ENCODE peak calls at places on chromosomes 7 and 10, in four cellular contexts. One of them, this sample, is unnamed.

GRCh38 chr10:52751337-52751736 is 21.2 kb downstream of the MBL2 start:
- DNase-seq in H7: no peak
- DNase-seq in nephron progenitor cell: no peak
- DNase-seq in head of caudate nucleus: no peak
- DNase-seq in this sample: no peak

GRCh38 chr7:108347616-108348015 is 108.6 kb downstream of the NRCAM start:
- DNase-seq in nephron progenitor cell: peak
- DNase-seq in head of caudate nucleus: no peak
- DNase-seq in H7: peak
- DNase-seq in this sample: no peak

GRCh38 chr7:3204526-3204925 is 96.5 kb upstream of the SDK1 start:
- DNase-seq in nephron progenitor cell: no peak
- DNase-seq in head of caudate nucleus: no peak
- DNase-seq in H7: no peak
- DNase-seq in this sample: no peak

GRCh38 chr10:6095810-6096209 is 7.0 kb downstream of the RBM17 start:
- DNase-seq in nephron progenitor cell: no peak
- DNase-seq in H7: no peak
- DNase-seq in head of caudate nucleus: no peak
- DNase-seq in this sample: no peak

GRCh38 chr10:80468806-80469421 is 14.8 kb downstream of the TSPAN14 start:
- DNase-seq in H7: no peak
- DNase-seq in nephron progenitor cell: no peak
- DNase-seq in head of caudate nucleus: no peak
- DNase-seq in this sample: peak

GRCh38 chr7:151682831-151683614 is 163.3 kb upstream of the RHEB start:
- DNase-seq in head of caudate nucleus: peak
- DNase-seq in nephron progenitor cell: no peak
- DNase-seq in H7: peak
- DNase-seq in this sample: no peak

GRCh38 chr7:37912756-37913155 is 3.9 kb downstream of the SFRP4 start:
- DNase-seq in H7: no peak
- DNase-seq in nephron progenitor cell: no peak
- DNase-seq in head of caudate nucleus: no peak
- DNase-seq in this sample: no peak

GRCh38 chr7:65820287-65820950 is 52.5 kb upstream of the VKORC1L1 start:
- DNase-seq in nephron progenitor cell: no peak
- DNase-seq in head of caudate nucleus: no peak
- DNase-seq in H7: peak
- DNase-seq in this sample: no peak

GRCh38 chr7:84302949-84303348 is 108.4 kb upstream of the SEMA3A start:
- DNase-seq in H7: no peak
- DNase-seq in nephron progenitor cell: no peak
- DNase-seq in head of caudate nucleus: no peak
- DNase-seq in this sample: no peak

GRCh38 chr10:112484399-112484798 is 37.4 kb downstream of the VTI1A start:
- DNase-seq in H7: no peak
- DNase-seq in head of caudate nucleus: no peak
- DNase-seq in nephron progenitor cell: no peak
- DNase-seq in this sample: no peak

GRCh38 chr7:146575903-146576302 is 459.3 kb downstream of the CNTNAP2 start:
- DNase-seq in head of caudate nucleus: no peak
- DNase-seq in H7: no peak
- DNase-seq in nephron progenitor cell: no peak
- DNase-seq in this sample: no peak

GRCh38 chr10:3119796-3120459 is 52.6 kb downstream of the PFKP start:
- DNase-seq in H7: peak
- DNase-seq in nephron progenitor cell: no peak
- DNase-seq in head of caudate nucleus: no peak
- DNase-seq in this sample: no peak

GRCh38 chr10:71868192-71868697 is 17.2 kb upstream of the PSAP start:
- DNase-seq in nephron progenitor cell: no peak
- DNase-seq in head of caudate nucleus: peak
- DNase-seq in H7: no peak
- DNase-seq in this sample: no peak

GRCh38 chr7:91835191-91836064 is 45.1 kb downstream of the MTERF1 start:
- DNase-seq in H7: no peak
- DNase-seq in nephron progenitor cell: no peak
- DNase-seq in head of caudate nucleus: no peak
- DNase-seq in this sample: no peak

GRCh38 chr10:3754727-3755439 is 30.1 kb downstream of the KLF6 start:
- DNase-seq in nephron progenitor cell: no peak
- DNase-seq in head of caudate nucleus: peak
- DNase-seq in H7: no peak
- DNase-seq in this sample: no peak

GRCh38 chr10:34171957-34172527 is 643.1 kb downstream of the PARD3 start:
- DNase-seq in H7: no peak
- DNase-seq in head of caudate nucleus: no peak
- DNase-seq in nephron progenitor cell: no peak
- DNase-seq in this sample: no peak

GRCh38 chr7:27647052-27647451 is 15.6 kb downstream of the HIBADH start:
- DNase-seq in head of caudate nucleus: no peak
- DNase-seq in H7: no peak
- DNase-seq in nephron progenitor cell: no peak
- DNase-seq in this sample: no peak

GRCh38 chr7:20797174-20798080 is 10.7 kb upstream of the SP8 start:
- DNase-seq in head of caudate nucleus: no peak
- DNase-seq in H7: peak
- DNase-seq in nephron progenitor cell: no peak
- DNase-seq in this sample: peak

GRCh38 chr10:50837095-50837494 is 48.3 kb downstream of the A1CF start:
- DNase-seq in head of caudate nucleus: no peak
- DNase-seq in H7: no peak
- DNase-seq in nephron progenitor cell: no peak
- DNase-seq in this sample: no peak

This sample was measured in LNCaP clone FGC.